ENCODE peak calls at places on chromosomes 11 and 22, in nine cellular contexts. J is prostate gland; W is CD8-positive, alpha-beta memory T cell; E is Peyer's patch; B is IMR-90; M is fibroblast of lung; U is sigmoid colon; O is stomach; D is NT2/D1. Y is an unnamed sample. For H3K9me3, the result is how much of the 10 kb centered on the place peaks cover.

GRCh38 chr11:77522215-77522614 is 48.3 kb upstream of the PAK1 start:
- DNase-seq in J (no peak), W (no peak), E (no peak), B (peak), M (peak), U (no peak), O (no peak), D (peak), Y (no peak)

GRCh38 chr11:223026-223789 is 12.9 kb downstream of the SIRT3 start:
- DNase-seq in J (no peak), W (no peak), E (no peak), B (peak), M (no peak), U (peak), O (no peak), D (no peak), Y (no peak)

GRCh38 chr11:36070215-36070976 is 126.5 kb downstream of the LDLRAD3 start:
- DNase-seq in J (no peak), W (no peak), E (no peak), B (no peak), M (no peak), U (no peak), O (no peak), D (peak), Y (no peak)

GRCh38 chr11:19980388-19980787 is 179.9 kb downstream of the DBX1 start:
- DNase-seq in J (no peak), W (no peak), E (no peak), B (peak), M (no peak), U (no peak), O (no peak), D (no peak), Y (no peak)

GRCh38 chr11:20522536-20522935 is 76.9 kb upstream of the SLC6A5 start:
- DNase-seq in J (no peak), W (no peak), E (no peak), B (no peak), M (no peak), U (no peak), O (no peak), D (peak), Y (no peak)

GRCh38 chr11:130122141-130122575 is 37.4 kb upstream of the ST14 start:
- DNase-seq in J (no peak), W (no peak), E (no peak), B (no peak), M (no peak), U (no peak), O (no peak), D (no peak), Y (no peak)

GRCh38 chr11:46141597-46141996 is 20.3 kb upstream of the PHF21A start:
- DNase-seq in J (no peak), W (no peak), E (no peak), B (no peak), M (no peak), U (no peak), O (no peak), D (no peak), Y (no peak)

GRCh38 chr22:42635531-42635930 is 4.9 kb downstream of the ATP5MGL start:
- DNase-seq in J (no peak), W (no peak), E (peak), B (peak), M (peak), U (peak), O (peak), D (no peak), Y (no peak)

GRCh38 chr11:113014731-113015455 is 53.7 kb downstream of the NCAM1 start:
- DNase-seq in J (peak), W (no peak), E (no peak), B (no peak), M (no peak), U (peak), O (peak), D (no peak), Y (no peak)

GRCh38 chr11:44987506-44987905 is 36.8 kb upstream of the TP53I11 start:
- DNase-seq in J (no peak), W (no peak), E (no peak), B (no peak), M (no peak), U (peak), O (peak), D (no peak), Y (no peak)

GRCh38 chr11:114219559-114220349 is 76.4 kb upstream of the NNMT start:
- DNase-seq in J (no peak), W (no peak), E (no peak), B (peak), M (peak), U (no peak), O (no peak), D (no peak), Y (no peak)

GRCh38 chr22:50711446-50712340 is 26.3 kb upstream of the ACR start:
- DNase-seq in J (no peak), W (no peak), E (no peak), B (no peak), M (no peak), U (no peak), O (no peak), D (no peak), Y (no peak)

GRCh38 chr22:46795140-46795539 is 32.7 kb downstream of the TBC1D22A start:
- DNase-seq in J (no peak), W (no peak), E (peak), B (no peak), M (no peak), U (peak), O (no peak), D (no peak), Y (no peak)

GRCh38 chr11:114886644-114887259 is 208.4 kb downstream of the NXPE2 start:
- DNase-seq in J (no peak), W (no peak), E (no peak), B (no peak), M (peak), U (no peak), O (no peak), D (no peak), Y (no peak)

GRCh38 chr11:64118871-64119495 is 46.9 kb downstream of the MACROD1 start:
- DNase-seq in J (no peak), W (no peak), E (no peak), B (no peak), M (no peak), U (no peak), O (no peak), D (no peak), Y (no peak)

GRCh38 chr22:42792909-42793847 is 63.9 kb downstream of the ARFGAP3 start:
- DNase-seq in J (no peak), W (no peak), E (no peak), B (no peak), M (no peak), U (peak), O (peak), D (no peak), Y (no peak)

GRCh38 chr22:22085702-22086500 is 103.3 kb upstream of the TOP3B start:
- DNase-seq in J (no peak), W (no peak), E (no peak), B (peak), M (peak), U (no peak), O (no peak), D (no peak), Y (no peak)

GRCh38 chr11:78101073-78101472 is 21.4 kb upstream of the NDUFC2 start:
- DNase-seq in J (no peak), W (no peak), E (no peak), B (peak), M (peak), U (no peak), O (no peak), D (no peak), Y (no peak)

GRCh38 chr11:42171046-42171445 is 711.6 kb upstream of the LRRC4C start:
- DNase-seq in J (no peak), W (no peak), E (no peak), B (no peak), M (no peak), U (no peak), O (no peak), D (no peak), Y (no peak)

GRCh38 chr11:19697721-19698121 is 14.9 kb upstream of the NAV2 start:
- DNase-seq in J (no peak), W (no peak), E (no peak), B (no peak), M (no peak), U (no peak), O (no peak), D (no peak), Y (no peak)

GRCh38 chr22:27686534-27686933 is 115.0 kb downstream of the MN1 start:
- DNase-seq in J (no peak), W (no peak), E (no peak), B (peak), M (peak), U (peak), O (peak), D (no peak), Y (no peak)

GRCh38 chr11:15197696-15198095 is 83.0 kb downstream of the INSC start:
- DNase-seq in J (no peak), W (no peak), E (no peak), B (peak), M (peak), U (no peak), O (no peak), D (no peak), Y (no peak)
- H3K9me3 ChIP-seq in J (under half), W (under half), E (under half), B (under half), M (under half), U (under half), O (under half), D (under half), Y (under half)

DNA sequence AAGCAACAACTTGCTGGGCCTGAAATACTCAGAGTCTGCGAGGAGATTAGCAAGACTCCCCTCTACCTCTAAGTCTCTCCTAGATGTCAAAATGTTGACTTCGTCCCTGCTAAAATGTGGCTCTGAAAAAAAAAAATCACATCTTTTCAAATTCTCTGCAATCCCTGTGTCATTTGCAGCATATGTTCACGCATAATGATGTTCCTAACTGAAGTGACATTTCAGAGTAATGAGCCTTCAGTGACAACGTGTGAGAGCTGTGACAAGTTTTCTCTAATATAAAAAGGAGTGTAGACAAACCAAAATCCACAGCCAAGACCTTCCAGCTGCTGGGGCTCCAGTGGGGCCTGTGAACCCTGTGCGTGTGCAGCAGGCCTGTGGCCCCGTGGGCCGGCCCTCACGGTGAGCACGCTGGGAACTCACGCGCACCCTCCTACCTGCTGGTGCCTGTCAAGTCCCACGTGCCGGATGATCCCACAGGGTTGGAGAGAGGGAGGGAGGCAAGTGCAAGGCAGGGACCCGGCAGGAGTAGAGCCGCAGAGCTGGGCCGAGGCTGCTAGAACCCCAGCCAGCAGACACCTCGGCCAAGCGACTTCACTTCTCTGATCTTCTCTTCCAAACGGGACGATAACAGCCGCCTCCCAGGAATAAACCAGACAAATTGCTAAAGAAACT is 1232.6 kb downstream of the TBC1D22A start:
- DNase-seq in J (no peak), W (no peak), E (no peak), B (no peak), M (no peak), U (no peak), O (no peak), D (no peak), Y (no peak)
- H3K9me3 ChIP-seq in J (under half), W (under half), E (under half), B (half or more), M (under half), U (under half), O (under half), D (under half), Y (under half)

DNA sequence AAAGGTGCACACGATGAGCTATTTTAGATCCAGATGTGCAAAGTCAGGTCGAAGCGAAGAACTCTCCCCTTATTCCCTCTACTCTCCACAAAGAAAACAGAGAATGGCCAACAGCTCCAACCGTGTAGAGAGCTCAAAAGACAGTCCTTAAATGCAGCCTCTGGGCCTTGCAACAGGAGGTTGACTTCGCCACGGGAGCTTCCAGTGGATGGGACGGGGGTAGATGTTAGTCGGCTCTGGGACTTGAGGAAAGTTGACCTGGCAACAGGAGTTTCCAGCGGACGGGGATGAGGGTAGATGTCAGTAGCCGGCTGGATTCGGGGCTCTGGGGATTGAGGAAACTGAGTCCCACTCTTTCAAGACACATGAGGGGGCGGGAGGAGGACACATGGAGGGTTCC is 450.4 kb downstream of the BRD1 start:
- DNase-seq in J (no peak), W (no peak), E (no peak), B (no peak), M (no peak), U (no peak), O (peak), D (no peak), Y (no peak)
- H3K9me3 ChIP-seq in J (under half), W (under half), E (under half), B (half or more), M (under half), U (under half), O (under half), D (under half), Y (under half)

GRCh38 chr22:49628351-49629023 is 199.2 kb downstream of the BRD1 start:
- DNase-seq in J (no peak), W (no peak), E (no peak), B (no peak), M (no peak), U (peak), O (no peak), D (no peak), Y (no peak)
- H3K9me3 ChIP-seq in J (under half), W (under half), E (under half), B (under half), M (under half), U (under half), O (under half), D (under half), Y (under half)

GRCh38 chr11:69134957-69135356 is 20.8 kb upstream of the SMIM38 start:
- DNase-seq in J (no peak), W (no peak), E (peak), B (no peak), M (no peak), U (no peak), O (peak), D (no peak), Y (no peak)

GRCh38 chr11:69137148-69137844 is 18.4 kb upstream of the SMIM38 start:
- DNase-seq in J (no peak), W (no peak), E (peak), B (no peak), M (no peak), U (no peak), O (peak), D (no peak), Y (no peak)

GRCh38 chr11:69138265-69138664 is 17.5 kb upstream of the SMIM38 start:
- DNase-seq in J (no peak), W (no peak), E (no peak), B (peak), M (peak), U (no peak), O (peak), D (no peak), Y (no peak)

GRCh38 chr11:69135420-69136363 is 20.0 kb upstream of the SMIM38 start:
- DNase-seq in J (no peak), W (no peak), E (no peak), B (no peak), M (peak), U (no peak), O (no peak), D (no peak), Y (no peak)

GRCh38 chr11:69136471-69136870 is 19.3 kb upstream of the SMIM38 start:
- DNase-seq in J (no peak), W (no peak), E (peak), B (no peak), M (no peak), U (no peak), O (no peak), D (no peak), Y (no peak)
- H3K9me3 ChIP-seq in J (under half), W (under half), E (under half), B (under half), M (under half), U (under half), O (under half), D (under half), Y (under half)